ENCODE peak calls at places on chromosomes 6 and 20, in six cellular contexts. C is A549; A is mesendoderm; N is T follicular helper cell; X is natural killer cell treated with Interleukin-12 subunit alpha and Interleukin-12 subunit beta and Interleukin-15 and Interleukin-18, amount 100 ng/mL, for 72 hours; L is T-helper 1 cell. D is an unnamed sample.

GRCh38 chr6:67790569-67790968 is 844.5 kb upstream of the ADGRB3 start:
- DNase-seq in C (no peak), A (no peak), N (no peak), X (no peak), L (no peak), D (no peak)

GRCh38 chr20:50151034-50151743 is 2.3 kb downstream of the PEDS1 start:
- DNase-seq in C (no peak), A (peak), N (no peak), X (no peak), L (no peak), D (no peak)

GRCh38 chr6:84065718-84066290 is 32.2 kb downstream of the MRAP2 start:
- DNase-seq in C (no peak), A (no peak), N (no peak), X (no peak), L (no peak), D (no peak)

GRCh38 chr6:28537509-28538140 is 11.9 kb downstream of the GPX5 start:
- DNase-seq in C (peak), A (peak), N (peak), X (no peak), L (peak), D (peak)

GRCh38 chr6:73774311-73774766 is 78.3 kb downstream of the CD109 start:
- DNase-seq in C (peak), A (peak), N (no peak), X (no peak), L (no peak), D (no peak)

GRCh38 chr6:150876598-150876997 is 11.1 kb downstream of the MTHFD1L start:
- DNase-seq in C (no peak), A (no peak), N (no peak), X (no peak), L (no peak), D (no peak)

GRCh38 chr6:5905431-5906339 is 101.0 kb downstream of the NRN1 start:
- DNase-seq in C (no peak), A (no peak), N (no peak), X (no peak), L (no peak), D (no peak)

GRCh38 chr6:20789162-20789561 is 254.9 kb downstream of the CDKAL1 start:
- DNase-seq in C (peak), A (peak), N (no peak), X (no peak), L (no peak), D (no peak)

GRCh38 chr20:43843965-43844660 is 70.5 kb upstream of the TOX2 start:
- DNase-seq in C (no peak), A (no peak), N (no peak), X (no peak), L (no peak), D (no peak)

GRCh38 chr20:17675519-17676377 is 6.3 kb downstream of the RRBP1 start:
- DNase-seq in C (no peak), A (no peak), N (no peak), X (no peak), L (no peak), D (no peak)

GRCh38 chr6:44034931-44035345 is 92.3 kb downstream of the MRPL14 start:
- DNase-seq in C (no peak), A (no peak), N (no peak), X (no peak), L (no peak), D (no peak)

GRCh38 chr20:61953789-61954125 is 111.9 kb downstream of the TAF4 start:
- DNase-seq in C (no peak), A (no peak), N (no peak), X (no peak), L (no peak), D (no peak)

GRCh38 chr20:57481281-57481711 is 43.6 kb downstream of the CTCFL start:
- DNase-seq in C (no peak), A (no peak), N (no peak), X (no peak), L (no peak), D (no peak)

GRCh38 chr20:43954704-43955243 is 40.1 kb downstream of the TOX2 start:
- DNase-seq in C (no peak), A (no peak), N (no peak), X (no peak), L (no peak), D (no peak)

GRCh38 chr6:30325150-30325872 is 1.4 kb upstream of the TRIM39 start:
- DNase-seq in C (peak), A (peak), N (peak), X (no peak), L (peak), D (peak)

GRCh38 chr6:72653032-72653431 is 31.2 kb downstream of the KCNQ5 start:
- DNase-seq in C (no peak), A (no peak), N (no peak), X (no peak), L (no peak), D (no peak)

GRCh38 chr20:59747671-59748515 is 143.6 kb downstream of the PHACTR3 start:
- DNase-seq in C (no peak), A (no peak), N (no peak), X (peak), L (no peak), D (no peak)

GRCh38 chr6:42177514-42178364 is 4.6 kb downstream of the GUCA1A start:
- DNase-seq in C (no peak), A (peak), N (no peak), X (no peak), L (no peak), D (peak)

GRCh38 chr20:56788041-56788670 is 159.1 kb downstream of the TFAP2C start:
- DNase-seq in C (peak), A (peak), N (no peak), X (no peak), L (no peak), D (no peak)

GRCh38 chr6:129112591-129112990 is 229.7 kb downstream of the LAMA2 start:
- DNase-seq in C (no peak), A (no peak), N (no peak), X (no peak), L (no peak), D (no peak)